ENCODE peak calls at places on chromosomes 12 and 14, in four cellular contexts. V is GM12878, M is spleen, E is prostate gland. T is an unnamed sample.
A peak's percentile ranks its signal among the peaks of the same experiment; 100 is the strongest.

GRCh38 chr14:91405241-91405721 is 12.3 kb downstream of the CCDC88C start:
- DNase-seq in V (no peak), M (peak; percentile 74), E (no peak), T (no peak)

GRCh38 chr12:12645485-12645884 is 33.8 kb downstream of the CREBL2 start:
- DNase-seq in V (no peak), M (no peak), E (no peak), T (no peak)

GRCh38 chr12:53076461-53076860 is 2.7 kb downstream of the SPRYD3 start:
- DNase-seq in V (no peak), M (no peak), E (no peak), T (peak; percentile 61)

GRCh38 chr12:126772171-126772864 is 1494.7 kb upstream of the TMEM132C start:
- DNase-seq in V (peak; percentile 83), M (no peak), E (no peak), T (no peak)

GRCh38 chr12:6378709-6379427 is 3.5 kb upstream of the SCNN1A start:
- DNase-seq in V (no peak), M (no peak), E (no peak), T (no peak)

GRCh38 chr12:117484901-117485300 is 123.5 kb upstream of the NOS1 start:
- DNase-seq in V (no peak), M (no peak), E (no peak), T (no peak)

GRCh38 chr12:34288963-34289345 is 266.7 kb downstream of the ALG10 start:
- DNase-seq in V (no peak), M (peak; percentile 54), E (no peak), T (no peak)

GRCh38 chr14:104290058-104290667 is 151.8 kb downstream of the KIF26A start:
- DNase-seq in V (no peak), M (no peak), E (no peak), T (peak; percentile 39)

GRCh38 chr12:98503343-98503592 is 12.1 kb upstream of the TMPO start:
- DNase-seq in V (peak; percentile 93), M (peak; percentile 93), E (peak; percentile 92), T (peak; percentile 93)

GRCh38 chr12:10968765-10969456 is 17.8 kb downstream of the TAS2R50 start:
- DNase-seq in V (no peak), M (no peak), E (peak; percentile 35), T (peak; percentile 67)

GRCh38 chr12:78568326-78569020 is 296.1 kb upstream of the SYT1 start:
- DNase-seq in V (no peak), M (no peak), E (no peak), T (no peak)

GRCh38 chr12:78560633-78561032 is 303.9 kb upstream of the SYT1 start:
- DNase-seq in V (no peak), M (no peak), E (no peak), T (no peak)

GRCh38 chr12:78571953-78572352 is 292.6 kb upstream of the SYT1 start:
- DNase-seq in V (no peak), M (no peak), E (no peak), T (no peak)

GRCh38 chr12:78562358-78563205 is 302.0 kb upstream of the SYT1 start:
- DNase-seq in V (no peak), M (no peak), E (no peak), T (no peak)

GRCh38 chr12:78566461-78566860 is 298.1 kb upstream of the SYT1 start:
- DNase-seq in V (no peak), M (no peak), E (no peak), T (no peak)
- TF ChIP-seq POLR2AphosphoS5 in V (no peak), M (no peak), E (no peak), T (no peak)

GRCh38 chr12:21852251-21852650 is 77.7 kb upstream of the KCNJ8 start:
- DNase-seq in V (no peak), M (no peak), E (no peak), T (no peak)

GRCh38 chr12:21851151-21851550 is 76.6 kb upstream of the KCNJ8 start:
- DNase-seq in V (no peak), M (no peak), E (no peak), T (no peak)

GRCh38 chr12:21849878-21850277 is 75.4 kb upstream of the KCNJ8 start:
- DNase-seq in V (no peak), M (no peak), E (no peak), T (no peak)

GRCh38 chr12:21850419-21850818 is 75.9 kb upstream of the KCNJ8 start:
- DNase-seq in V (no peak), M (no peak), E (no peak), T (no peak)

DNA sequence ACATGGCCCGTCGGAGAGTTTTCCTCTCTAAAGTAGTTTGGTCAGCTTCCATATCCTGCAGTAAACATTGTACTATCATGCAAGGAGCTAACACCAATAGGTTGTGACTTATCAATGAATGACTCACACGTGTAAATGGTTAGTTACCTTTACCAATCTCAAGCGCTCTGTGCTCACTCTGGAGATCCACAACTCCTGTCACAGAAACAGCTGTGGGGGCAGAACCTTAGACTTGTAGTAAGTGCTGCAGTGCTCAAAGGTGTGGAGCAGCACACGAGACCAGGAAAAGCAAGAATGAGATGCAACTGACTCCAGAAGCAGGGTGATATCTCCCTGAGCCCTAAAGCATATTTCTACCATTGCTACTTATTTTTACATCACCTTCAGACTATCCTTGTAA is 73.7 kb upstream of the KCNJ8 start:
- DNase-seq in V (no peak), M (no peak), E (no peak), T (no peak)
- TF ChIP-seq CTCF in V (no peak), M (no peak), E (no peak), T (no peak)

DNA sequence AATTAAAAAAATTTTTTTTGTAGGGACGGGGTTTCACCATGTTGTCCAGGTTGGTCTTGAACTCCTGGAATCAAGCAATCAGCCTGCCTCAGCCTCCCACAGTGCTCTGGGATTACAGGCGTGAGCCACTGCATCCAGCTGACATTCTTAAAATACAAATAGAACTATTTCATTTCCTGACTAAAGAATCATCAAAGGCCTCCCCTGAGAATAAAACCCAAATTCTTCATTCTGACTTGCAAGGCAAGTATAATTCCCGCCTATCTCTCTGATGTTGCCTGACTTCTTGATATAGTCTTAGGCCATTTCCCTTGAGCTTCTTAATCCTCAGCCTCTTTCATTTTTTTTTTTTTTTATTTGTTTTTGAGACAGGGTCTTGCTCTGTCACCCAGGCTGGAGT is 4.4 kb upstream of the BICD1 start:
- DNase-seq in V (no peak), M (no peak), E (no peak), T (no peak)
- TF ChIP-seq POLR2AphosphoS5 in V (no peak), M (no peak), E (no peak), T (no peak)

GRCh38 chr14:103030741-103031565 is 26.4 kb downstream of the CDC42BPB start:
- DNase-seq in V (no peak), M (peak; percentile 33), E (no peak), T (no peak)

GRCh38 chr14:103029936-103030335 is 27.4 kb downstream of the CDC42BPB start:
- DNase-seq in V (no peak), M (peak; percentile 66), E (no peak), T (no peak)

GRCh38 chr14:103033744-103034143 is 23.6 kb downstream of the CDC42BPB start:
- DNase-seq in V (no peak), M (peak; percentile 25), E (peak; percentile 76), T (no peak)

GRCh38 chr14:103031566-103031911 is 25.8 kb downstream of the CDC42BPB start:
- DNase-seq in V (no peak), M (peak; percentile 27), E (no peak), T (no peak)

GRCh38 chr14:103031956-103032355 is 25.4 kb downstream of the CDC42BPB start:
- DNase-seq in V (no peak), M (peak; percentile 49), E (no peak), T (no peak)
- TF ChIP-seq CTCF in V (no peak), M (no peak), E (no peak), T (no peak)

GRCh38 chr14:88607829-88608228 is 45.0 kb downstream of the ZC3H14 start:
- DNase-seq in V (no peak), M (no peak), E (no peak), T (no peak)
- TF ChIP-seq POLR2AphosphoS5 in V (no peak), M (no peak), E (no peak), T (no peak)

GRCh38 chr12:89355243-89356068 is 3.2 kb upstream of the DUSP6 start:
- DNase-seq in V (no peak), M (no peak), E (no peak), T (no peak)
- TF ChIP-seq CTCF in V (no peak), M (no peak), E (peak; percentile 24), T (no peak)

DNA sequence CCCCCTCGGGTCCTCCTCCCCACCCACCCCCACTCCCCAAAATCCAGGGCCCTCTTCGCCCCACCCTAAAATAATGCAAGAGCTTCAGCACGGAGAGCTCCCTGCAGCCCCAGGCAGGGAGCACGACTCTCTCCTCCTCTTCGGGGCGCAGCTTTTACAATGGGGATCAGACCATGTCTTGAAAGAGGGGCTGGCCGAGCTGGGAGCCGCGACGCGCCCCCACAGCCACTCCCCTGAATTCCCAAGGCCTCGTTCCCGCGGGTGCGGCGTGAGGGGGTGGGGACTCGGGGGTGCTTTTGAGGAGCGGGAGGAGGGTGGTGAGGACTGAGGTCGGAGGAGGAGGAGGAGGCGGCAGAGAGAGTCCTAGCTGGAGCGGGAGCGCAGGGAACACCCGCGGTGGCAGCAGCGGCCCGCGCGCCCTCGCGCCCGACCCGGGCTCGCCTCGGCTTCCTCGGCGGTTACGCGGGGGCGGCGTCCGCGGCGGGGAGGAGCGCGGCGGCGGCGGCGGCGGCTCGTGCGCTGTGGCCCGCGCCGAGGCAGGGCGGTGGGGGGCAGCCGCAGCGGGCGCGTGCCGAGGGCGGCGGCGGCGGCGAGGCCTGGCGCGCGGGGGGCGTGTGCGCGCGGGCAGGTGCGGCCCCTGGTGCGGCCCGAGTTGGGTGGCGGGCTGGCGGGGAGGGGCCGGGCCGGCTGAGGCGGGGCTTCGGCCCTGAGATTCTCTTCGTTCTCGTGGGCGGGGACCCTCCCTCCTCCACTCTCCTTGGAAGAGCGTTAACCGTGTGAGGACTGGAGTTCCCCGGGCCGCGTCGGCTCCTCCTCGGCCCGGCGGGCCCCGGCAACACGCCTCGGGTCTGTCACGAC is at the start of gene ANKS1B:
- DNase-seq in V (no peak), M (no peak), E (peak; percentile 49), T (peak; percentile 62)
- TF ChIP-seq POLR2AphosphoS5 in V (no peak), M (no peak), E (no peak), T (no peak)

GRCh38 chr12:105378821-105379400 is 48.4 kb downstream of the C12orf75 start:
- DNase-seq in V (no peak), M (no peak), E (no peak), T (no peak)
- TF ChIP-seq CTCF in V (no peak), M (no peak), E (no peak), T (no peak)

GRCh38 chr12:119674560-119674959 is 6.6 kb downstream of the PRKAB1 start:
- DNase-seq in V (no peak), M (no peak), E (no peak), T (no peak)
- TF ChIP-seq POLR2AphosphoS5 in V (no peak), M (no peak), E (no peak), T (no peak)

GRCh38 chr14:75993567-75994041 is 8.0 kb downstream of the IFT43 start:
- DNase-seq in V (peak; percentile 47), M (no peak), E (no peak), T (no peak)
- TF ChIP-seq CTCF in V (peak; percentile 4), M (no peak), E (no peak), T (no peak)

T was measured in suprapubic skin.